ENCODE peak calls at places on chromosomes 7 and 10, in four cellular contexts. H is GM12878, E is IMR-90, C is A549. S is an unnamed sample.

GRCh38 chr10:6083523-6084475 is 5.0 kb upstream of the RBM17 start:
- DNase-seq in H (no peak), E (peak), C (no peak), S (no peak)

GRCh38 chr7:108204281-108204796 is 74.2 kb upstream of the LAMB4 start:
- DNase-seq in H (no peak), E (no peak), C (no peak), S (no peak)

GRCh38 chr10:131223422-131223821 is 88.1 kb downstream of the TCERG1L start:
- DNase-seq in H (no peak), E (no peak), C (no peak), S (no peak)

GRCh38 chr10:1153805-1154351 is 97.7 kb downstream of the WDR37 start:
- DNase-seq in H (no peak), E (no peak), C (no peak), S (no peak)

GRCh38 chr10:101493249-101493648 is 94.8 kb downstream of the POLL start:
- DNase-seq in H (no peak), E (no peak), C (no peak), S (no peak)

GRCh38 chr7:111486472-111487142 is 75.7 kb downstream of the IMMP2L start:
- DNase-seq in H (peak), E (peak), C (peak), S (no peak)

GRCh38 chr10:96671207-96671890 is 49.0 kb downstream of the PIK3AP1 start:
- DNase-seq in H (no peak), E (no peak), C (no peak), S (no peak)

GRCh38 chr10:133206311-133207040 is 23.5 kb upstream of the UTF1 start:
- DNase-seq in H (no peak), E (no peak), C (no peak), S (no peak)

DNA sequence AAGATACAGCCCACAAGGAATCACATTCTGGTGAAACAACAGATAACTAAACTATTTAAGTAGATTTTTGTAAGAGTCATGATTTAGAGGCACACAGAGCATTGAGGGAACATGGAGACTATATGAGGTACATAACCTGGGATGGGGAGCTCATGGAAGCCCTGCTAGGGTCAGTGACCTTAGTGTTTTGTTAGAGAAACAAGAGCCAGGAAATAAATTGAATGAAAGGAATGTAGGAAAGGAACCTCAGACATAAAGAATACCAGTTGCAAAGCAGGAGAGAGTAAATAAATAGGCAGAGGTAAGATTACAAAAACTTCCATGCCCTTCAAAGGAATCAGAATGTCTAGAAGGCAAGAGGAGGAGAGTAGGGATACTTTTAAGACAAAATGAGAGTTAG is 1076.9 kb downstream of the CNTNAP2 start:
- DNase-seq in H (no peak), E (no peak), C (no peak), S (no peak)
- TF ChIP-seq POLR2A in H (no peak), E (no peak), C (no peak), S (no peak)

DNA sequence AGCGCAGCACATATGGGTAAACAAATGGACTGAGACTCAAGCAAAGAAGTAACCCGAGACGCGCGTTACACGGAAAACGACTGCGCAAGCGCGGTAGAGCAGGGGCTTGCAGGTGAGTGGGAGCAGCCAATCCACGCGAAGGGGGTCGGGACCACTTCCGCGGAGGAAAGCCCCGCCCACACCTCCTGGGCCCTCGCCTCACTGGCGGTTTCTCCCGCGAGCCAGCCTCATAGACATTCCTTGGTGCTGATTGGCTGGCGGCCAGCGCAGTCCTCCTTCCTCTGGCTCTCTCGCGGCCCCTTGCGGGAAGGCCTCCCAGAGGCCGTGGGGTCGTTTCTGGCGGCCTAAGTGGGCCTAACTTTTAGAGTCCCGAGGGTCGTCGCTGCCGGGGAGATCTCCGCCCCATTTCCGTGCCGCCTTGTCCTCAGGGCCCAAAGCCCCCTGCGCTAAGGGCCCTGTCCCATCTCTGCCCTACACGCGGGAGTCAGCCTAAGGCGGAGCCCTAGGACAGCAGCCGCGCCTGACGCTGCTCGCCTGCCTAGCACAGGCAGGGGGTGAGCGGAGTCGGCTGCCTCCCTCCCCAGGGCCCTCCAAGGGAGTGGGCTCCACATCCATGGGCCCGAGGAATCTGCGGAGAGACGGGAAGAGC is 9.1 kb upstream of the FXYD4 start:
- DNase-seq in H (peak), E (peak), C (peak), S (peak)
- TF ChIP-seq POLR2A in H (peak), E (no peak), C (peak), S (peak)

GRCh38 chr7:155291045-155291530 is 6.6 kb upstream of the INSIG1 start:
- DNase-seq in H (no peak), E (peak), C (peak), S (peak)
- TF ChIP-seq POLR2A in H (no peak), E (no peak), C (no peak), S (no peak)

GRCh38 chr7:2404714-2405119 is 1.3 kb downstream of the CHST12 start:
- DNase-seq in H (no peak), E (no peak), C (no peak), S (no peak)

GRCh38 chr7:2403718-2404648 is 572 bp downstream of the CHST12 start:
- DNase-seq in H (no peak), E (peak), C (peak), S (peak)

GRCh38 chr7:2402687-2403013 is 761 bp upstream of the CHST12 start:
- DNase-seq in H (no peak), E (no peak), C (no peak), S (no peak)

GRCh38 chr7:2405201-2405600 is 1.8 kb downstream of the CHST12 start:
- DNase-seq in H (no peak), E (no peak), C (no peak), S (no peak)

DNA sequence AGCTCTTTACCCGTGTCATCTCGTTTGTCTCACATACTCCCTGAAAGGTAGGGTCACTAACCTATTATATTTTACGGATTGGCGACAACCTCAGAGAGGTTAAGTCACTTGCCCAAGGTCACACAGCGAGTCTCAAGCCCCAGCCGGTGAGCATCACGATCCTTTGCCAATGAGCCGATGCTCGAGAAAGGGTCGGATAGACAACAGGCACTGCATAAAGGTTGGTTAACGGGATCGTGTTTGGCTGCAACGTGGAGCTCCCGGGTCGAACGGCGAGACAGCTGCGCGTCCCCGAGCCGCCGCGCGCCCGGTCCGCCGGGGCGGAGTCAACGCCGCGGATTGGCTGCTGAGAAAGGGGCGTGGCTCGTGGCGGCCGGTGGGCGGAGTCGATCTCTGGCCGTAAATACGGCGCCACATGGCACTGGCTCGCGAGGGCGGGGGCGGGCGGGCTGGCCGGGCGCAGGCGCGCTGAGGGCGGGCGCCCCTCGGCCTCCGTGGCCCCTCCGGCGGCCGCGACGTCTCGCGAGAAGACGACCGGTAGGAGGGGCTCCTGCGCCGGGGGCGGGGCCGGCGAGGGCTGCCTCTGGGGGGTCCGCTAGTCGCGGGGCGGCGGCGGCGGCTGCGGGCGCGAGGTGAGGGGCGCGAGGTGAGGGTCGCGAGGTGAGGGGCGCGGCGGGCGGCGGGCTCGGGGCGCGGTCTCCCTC is at the start of gene CHST12:
- DNase-seq in H (peak), E (peak), C (peak), S (peak)
- TF ChIP-seq POLR2A in H (peak), E (peak), C (peak), S (no peak)

DNA sequence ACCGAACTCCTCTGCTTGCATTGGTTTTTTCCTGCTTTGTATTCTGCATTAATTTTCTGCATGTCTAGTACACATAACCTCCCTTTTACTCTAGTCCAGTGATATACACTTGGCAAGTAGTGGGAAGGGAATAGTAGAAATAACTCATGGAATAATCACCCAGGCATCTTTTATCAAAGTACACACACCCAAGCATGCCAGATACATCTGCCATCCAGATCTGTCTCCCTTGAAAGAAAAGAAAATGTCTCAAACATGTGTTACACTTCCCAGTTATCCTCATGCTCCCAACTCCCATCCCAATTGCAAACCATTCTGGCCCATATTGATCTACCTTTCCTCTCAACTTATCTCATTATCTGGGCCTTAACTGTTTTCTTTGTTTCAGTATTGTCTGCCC is 79.0 kb downstream of the PHYHIPL start:
- DNase-seq in H (no peak), E (no peak), C (no peak), S (no peak)
- TF ChIP-seq POLR2A in H (no peak), E (no peak), C (no peak), S (no peak)

GRCh38 chr10:100370976-100371706 is 24.1 kb downstream of the SCD start:
- DNase-seq in H (peak), E (peak), C (peak), S (peak)
- TF ChIP-seq POLR2A in H (no peak), E (peak), C (peak), S (peak)

GRCh38 chr10:98444314-98445006 is 2.3 kb downstream of the HPS1 start:
- DNase-seq in H (no peak), E (no peak), C (no peak), S (no peak)

GRCh38 chr10:98446121-98446655 is 547 bp downstream of the HPS1 start:
- DNase-seq in H (no peak), E (peak), C (peak), S (peak)

GRCh38 chr10:98449287-98449686 is 2.6 kb upstream of the HPS1 start:
- DNase-seq in H (no peak), E (no peak), C (no peak), S (no peak)

GRCh38 chr10:98445200-98445812 is 1.4 kb downstream of the HPS1 start:
- DNase-seq in H (no peak), E (no peak), C (no peak), S (no peak)

GRCh38 chr10:98446656-98447221 is at the start of gene HPS1:
- DNase-seq in H (peak), E (peak), C (peak), S (peak)
- TF ChIP-seq POLR2A in H (peak), E (peak), C (peak), S (peak)

DNA sequence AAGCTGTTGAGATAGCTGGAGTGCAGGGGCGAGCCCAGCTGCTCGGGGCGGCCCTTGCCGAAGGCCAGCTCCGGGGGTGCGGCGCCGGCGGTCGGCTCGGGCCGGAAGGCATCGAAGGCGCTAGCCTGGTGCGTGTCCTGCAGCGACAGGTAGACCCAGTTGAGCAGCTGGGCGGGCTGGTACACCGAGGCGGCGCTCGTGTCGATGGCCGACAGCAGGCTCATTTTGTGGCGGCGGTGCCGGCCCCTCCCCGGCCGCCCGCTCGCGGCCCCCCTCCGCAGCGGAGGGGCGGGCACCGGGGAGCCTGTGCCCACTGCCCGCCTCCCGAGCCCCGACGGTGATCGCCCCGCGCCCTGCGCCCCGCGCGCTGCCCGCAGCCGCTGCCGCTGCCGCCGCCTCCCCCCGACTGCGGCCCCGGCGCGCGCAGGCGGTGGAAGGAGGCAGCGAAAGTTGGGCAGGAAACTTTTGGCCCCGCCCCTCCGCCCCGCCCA is at the start of gene ZCCHC24:
- DNase-seq in H (no peak), E (no peak), C (peak), S (peak)
- TF ChIP-seq POLR2A in H (peak), E (peak), C (peak), S (no peak)

DNA sequence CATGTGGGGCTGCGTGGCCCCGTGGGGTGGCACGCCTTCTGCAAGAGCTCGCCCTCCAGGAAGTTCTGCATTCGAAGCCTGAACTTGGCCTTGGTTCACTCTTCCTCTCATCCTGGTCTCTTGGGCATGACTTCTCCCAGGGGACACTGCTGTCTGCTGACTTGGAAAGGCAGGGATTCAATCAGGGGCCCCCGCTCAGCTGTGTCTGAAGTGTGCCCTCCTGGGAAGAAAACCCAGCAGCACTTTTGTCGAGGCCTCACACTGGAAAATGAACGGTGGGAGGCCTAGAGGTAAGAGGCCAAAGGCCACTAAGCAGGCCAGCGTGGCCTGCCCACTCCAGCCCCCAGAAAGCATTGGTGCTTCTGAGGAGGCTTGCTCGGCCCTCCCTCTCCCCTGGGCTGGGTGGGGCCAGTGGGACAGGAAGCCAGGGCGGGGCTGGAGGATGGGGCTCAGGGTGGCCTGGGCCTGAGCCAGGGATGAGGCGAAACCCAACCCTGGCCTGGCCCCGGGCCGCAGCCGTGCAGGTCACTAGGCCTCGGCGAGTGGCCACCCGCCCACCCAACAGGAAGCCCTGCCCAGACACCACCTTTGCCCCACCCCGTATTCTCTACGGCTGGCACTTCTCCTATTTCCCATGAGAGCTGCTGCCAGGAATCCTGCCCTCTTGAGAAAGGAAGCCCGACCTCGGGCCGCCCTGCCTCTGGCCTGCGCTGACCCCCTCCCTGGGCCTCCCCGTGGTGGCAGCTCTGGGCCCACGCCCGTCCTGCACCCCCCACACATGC is 81.1 kb downstream of the ZMIZ1 start:
- DNase-seq in H (no peak), E (peak), C (peak), S (peak)
- TF ChIP-seq POLR2A in H (no peak), E (no peak), C (peak), S (no peak)

GRCh38 chr10:102815790-102816549 is 21.2 kb downstream of the CYP17A1 start:
- DNase-seq in H (no peak), E (peak), C (no peak), S (peak)
- TF ChIP-seq POLR2A in H (no peak), E (peak), C (no peak), S (no peak)